ENCODE peak calls at places on chromosome 4, in eight cellular contexts. D is anterior cingulate cortex; K is breast epithelium; S is heart left ventricle; E is GM10248; N is caudate nucleus; I is CD8-positive, alpha-beta T cell; Z is AG08396. M is an unnamed sample.

GRCh38 chr4:71860643-71861042 is 76.8 kb upstream of the GC start:
- DNase-seq in S (no peak), E (no peak), I (no peak), N (no peak), K (no peak), D (no peak), Z (no peak), M (peak)

GRCh38 chr4:15918484-15919129 is 19.9 kb downstream of the FGFBP1 start:
- DNase-seq in N (no peak), K (no peak), Z (no peak), D (no peak), E (no peak), S (no peak), I (no peak), M (no peak)

GRCh38 chr4:3752022-3752421 is 14.2 kb upstream of the ADRA2C start:
- DNase-seq in D (no peak), I (no peak), K (no peak), S (no peak), E (no peak), Z (no peak), N (no peak), M (no peak)

GRCh38 chr4:2832981-2833670 is 10.5 kb upstream of the ADD1 start:
- DNase-seq in D (no peak), N (no peak), E (no peak), S (no peak), I (no peak), K (no peak), Z (peak), M (no peak)

GRCh38 chr4:131566026-131566425 is 1583.1 kb upstream of the PCDH10 start:
- DNase-seq in D (no peak), Z (no peak), S (no peak), E (no peak), N (no peak), K (no peak), I (no peak), M (peak)

GRCh38 chr4:24330198-24330972 is 254.0 kb downstream of the DHX15 start:
- DNase-seq in S (no peak), I (no peak), D (no peak), K (no peak), E (no peak), Z (no peak), N (no peak), M (no peak)

GRCh38 chr4:2907706-2908293 is 55.4 kb downstream of the NOP14 start:
- DNase-seq in S (no peak), E (no peak), Z (no peak), D (no peak), N (no peak), K (no peak), I (no peak), M (no peak)

GRCh38 chr4:101128473-101128872 is 218.9 kb downstream of the PPP3CA start:
- DNase-seq in S (no peak), N (no peak), K (no peak), Z (no peak), E (no peak), I (no peak), D (no peak), M (no peak)

GRCh38 chr4:12445711-12446110 is 1017.0 kb upstream of the HS3ST1 start:
- DNase-seq in D (no peak), I (no peak), S (no peak), K (no peak), N (no peak), E (no peak), Z (no peak), M (no peak)

GRCh38 chr4:7212101-7212674 is 19.9 kb downstream of the SORCS2 start:
- DNase-seq in E (no peak), S (no peak), D (no peak), I (no peak), K (no peak), N (no peak), Z (no peak), M (no peak)

GRCh38 chr4:113541933-113542332 is 219.6 kb downstream of the CAMK2D start:
- DNase-seq in E (no peak), K (no peak), Z (no peak), I (no peak), N (no peak), D (no peak), S (no peak), M (no peak)

GRCh38 chr4:138439143-138439581 is 197.0 kb upstream of the SLC7A11 start:
- DNase-seq in S (no peak), Z (no peak), E (no peak), N (no peak), I (no peak), D (no peak), K (no peak), M (peak)

GRCh38 chr4:7929530-7929951 is 10.1 kb downstream of the AFAP1 start:
- DNase-seq in Z (no peak), S (no peak), K (peak), D (no peak), I (no peak), N (no peak), E (no peak), M (no peak)

GRCh38 chr4:1411436-1412375 is 5.5 kb upstream of the NKX1-1 start:
- DNase-seq in D (no peak), I (no peak), K (peak), N (no peak), E (no peak), S (peak), Z (peak), M (no peak)

GRCh38 chr4:101104264-101105052 is 242.9 kb downstream of the PPP3CA start:
- DNase-seq in D (no peak), K (no peak), S (no peak), Z (no peak), I (no peak), E (peak), N (no peak), M (peak)

GRCh38 chr4:1565598-1566295 is 118.4 kb downstream of the FAM53A start:
- DNase-seq in S (no peak), E (no peak), D (no peak), N (no peak), I (no peak), K (no peak), Z (no peak), M (no peak)

GRCh38 chr4:159048166-159048886 is 54.6 kb upstream of the RAPGEF2 start:
- DNase-seq in N (no peak), E (no peak), K (peak), S (peak), I (no peak), Z (peak), D (peak), M (peak)

GRCh38 chr4:153115322-153116100 is 88.7 kb upstream of the TRIM2 start:
- DNase-seq in N (no peak), K (no peak), D (no peak), Z (peak), I (peak), S (peak), E (no peak), M (peak)

GRCh38 chr4:23909671-23910070 is 19.8 kb upstream of the PPARGC1A start:
- DNase-seq in D (no peak), E (no peak), K (no peak), I (no peak), S (no peak), Z (no peak), N (no peak), M (peak)

GRCh38 chr4:133320576-133321170 is 171.6 kb downstream of the PCDH10 start:
- DNase-seq in K (no peak), E (peak), D (no peak), Z (peak), S (no peak), N (no peak), I (no peak), M (peak)

GRCh38 chr4:151092488-151092887 is 6.9 kb upstream of the RPS3A start:
- DNase-seq in S (no peak), K (no peak), Z (no peak), D (no peak), I (no peak), E (no peak), N (no peak), M (no peak)

GRCh38 chr4:128355301-128355700 is 67.7 kb upstream of the PGRMC2 start:
- DNase-seq in Z (no peak), S (no peak), I (no peak), E (no peak), D (no peak), N (no peak), K (no peak), M (peak)

GRCh38 chr4:36054750-36055467 is 189.4 kb downstream of the ARAP2 start:
- DNase-seq in I (no peak), Z (no peak), K (no peak), E (no peak), N (no peak), D (no peak), S (no peak), M (peak)

GRCh38 chr4:112747035-112747434 is 110.1 kb downstream of the LARP7 start:
- DNase-seq in D (no peak), I (no peak), S (no peak), E (no peak), K (no peak), N (no peak), Z (no peak), M (peak)

GRCh38 chr4:111778543-111778942 is 366.7 kb upstream of the FAM241A start:
- DNase-seq in I (no peak), D (no peak), Z (peak), E (no peak), K (no peak), N (no peak), S (no peak), M (peak)

GRCh38 chr4:100539706-100540105 is 21.9 kb upstream of the EMCN start:
- DNase-seq in N (no peak), S (no peak), E (no peak), Z (no peak), D (no peak), I (no peak), K (no peak), M (no peak)

GRCh38 chr4:17647176-17647806 is 32.9 kb downstream of the MED28 start:
- DNase-seq in E (no peak), S (no peak), K (no peak), I (no peak), N (no peak), D (no peak), Z (no peak), M (no peak)

GRCh38 chr4:75042601-75043208 is 109.8 kb downstream of the PARM1 start:
- DNase-seq in E (no peak), I (no peak), D (no peak), N (no peak), K (no peak), S (no peak), Z (no peak), M (no peak)

GRCh38 chr4:8310306-8310705 is 40.8 kb downstream of the HTRA3 start:
- DNase-seq in S (no peak), D (no peak), E (no peak), N (no peak), I (no peak), Z (no peak), K (no peak), M (no peak)

GRCh38 chr4:81946996-81947395 is 426.8 kb downstream of the HNRNPD start:
- DNase-seq in D (no peak), I (no peak), K (no peak), E (no peak), S (no peak), Z (no peak), N (no peak), M (no peak)

GRCh38 chr4:88138561-88138960 is 19.9 kb downstream of the ABCG2 start:
- DNase-seq in E (no peak), S (no peak), D (no peak), I (no peak), N (no peak), Z (peak), K (no peak), M (peak)

GRCh38 chr4:52670121-52670520 is 11.0 kb upstream of the USP46 start:
- DNase-seq in N (no peak), I (no peak), Z (no peak), E (no peak), S (no peak), K (no peak), D (no peak), M (no peak)

GRCh38 chr4:156085073-156085472 is 131.4 kb upstream of the CTSO start:
- DNase-seq in D (no peak), K (no peak), E (no peak), S (no peak), N (no peak), I (no peak), Z (no peak), M (no peak)

M was measured in ELR.